ENCODE peak calls at places on chromosomes 13 and 19, in ten cellular contexts. Y is neural progenitor cell, P is PC-9, O is IMR-90, F is lower lobe of right lung, N is A673, Z is GM23248, Q is left ventricle myocardium inferior, S is cardiac muscle cell, T is upper lobe of right lung. C is an unnamed sample.

GRCh38 chr13:108409735-108410134 is 140.2 kb downstream of the TNFSF13B start:
- DNase-seq in Y (no peak), P (no peak), O (no peak), F (no peak), N (no peak), Z (no peak), Q (no peak), S (no peak), T (no peak), C (no peak)

GRCh38 chr13:85194482-85194881 is 604.7 kb downstream of the SLITRK6 start:
- DNase-seq in Y (no peak), P (no peak), O (no peak), F (no peak), N (no peak), Z (no peak), Q (no peak), S (no peak), T (no peak), C (no peak)

GRCh38 chr13:97934590-97934989 is 18.9 kb upstream of the IPO5 start:
- DNase-seq in Y (peak; percentile 28), P (no peak), O (no peak), F (no peak), N (no peak), Z (no peak), Q (no peak), S (peak; percentile 8), T (no peak), C (peak; percentile 77)

GRCh38 chr13:42814868-42815267 is 33.5 kb downstream of the FAM216B start:
- DNase-seq in Y (no peak), P (peak; percentile 71), O (peak; percentile 94), F (no peak), N (peak; percentile 21), Z (peak; percentile 89), Q (no peak), S (no peak), T (no peak), C (no peak)

GRCh38 chr13:71240906-71241305 is 626.1 kb downstream of the DACH1 start:
- DNase-seq in Y (peak; percentile 41), P (no peak), O (no peak), F (no peak), N (peak; percentile 9), Z (no peak), Q (no peak), S (peak; percentile 15), T (no peak), C (peak; percentile 32)

GRCh38 chr13:49953560-49953959 is 17.4 kb upstream of the SPRYD7 start:
- DNase-seq in Y (no peak), P (peak; percentile 70), O (no peak), F (no peak), N (no peak), Z (no peak), Q (no peak), S (no peak), T (no peak), C (no peak)

GRCh38 chr13:80945328-80945727 is 604.4 kb upstream of the SPRY2 start:
- DNase-seq in Y (peak; percentile 91), P (no peak), O (no peak), F (no peak), N (peak; percentile 45), Z (no peak), Q (no peak), S (peak; percentile 53), T (no peak), C (no peak)

GRCh38 chr19:17576758-17577532 is 21.5 kb downstream of the COLGALT1 start:
- DNase-seq in Y (peak; percentile 98), P (peak; percentile 45), O (no peak), F (peak; percentile 74), N (peak; percentile 63), Z (peak; percentile 12), Q (no peak), S (peak; percentile 97), T (peak; percentile 85), C (peak; percentile 52)

GRCh38 chr19:29843180-29844051 is 31.6 kb downstream of the CCNE1 start:
- DNase-seq in Y (peak; percentile 66), P (no peak), O (no peak), F (peak; percentile 52), N (no peak), Z (peak; percentile 40), Q (peak; percentile 36), S (peak; percentile 63), T (peak; percentile 68), C (no peak)

GRCh38 chr13:46552302-46552680 is 679 bp upstream of the LRCH1 start:
- DNase-seq in Y (no peak), P (no peak), O (no peak), F (no peak), N (peak; percentile 37), Z (peak; percentile 15), Q (no peak), S (no peak), T (no peak), C (no peak)

GRCh38 chr19:8460516-8461298 is 15.9 kb downstream of the HNRNPM start:
- DNase-seq in Y (no peak), P (no peak), O (no peak), F (no peak), N (no peak), Z (peak; percentile 61), Q (no peak), S (no peak), T (no peak), C (no peak)
- H3K4me3 ChIP-seq in Y (no peak overlapping the region), P (no peak overlapping the region), O (no peak overlapping the region), F (peak overlapping the region; percentile 7), N (no peak overlapping the region), Z (peak overlapping the region; percentile 61), Q (peak overlapping the region; percentile 22), S (no peak overlapping the region), T (peak overlapping the region; percentile 9), C (no peak overlapping the region)

GRCh38 chr19:44109458-44109857 is 3.7 kb upstream of the ZNF225 start:
- DNase-seq in Y (no peak), P (no peak), O (no peak), F (no peak), N (no peak), Z (no peak), Q (no peak), S (no peak), T (no peak), C (no peak)

GRCh38 chr19:44113138-44113783 is at the start of gene ZNF225:
- DNase-seq in Y (peak; percentile 98), P (peak; percentile 97), O (peak; percentile 99), F (peak; percentile 95), N (peak; percentile 99), Z (peak; percentile 99), Q (peak; percentile 93), S (peak; percentile 99), T (peak; percentile 94), C (peak; percentile 99)

GRCh38 chr19:44111910-44112463 is 1.2 kb upstream of the ZNF225 start:
- DNase-seq in Y (peak; percentile 84), P (no peak), O (peak; percentile 92), F (no peak), N (peak; percentile 91), Z (peak; percentile 90), Q (no peak), S (peak; percentile 85), T (no peak), C (peak; percentile 9)

GRCh38 chr19:44112802-44113137 is 429 bp upstream of the ZNF225 start:
- DNase-seq in Y (no peak), P (no peak), O (no peak), F (no peak), N (no peak), Z (no peak), Q (no peak), S (no peak), T (no peak), C (no peak)

GRCh38 chr19:44107751-44108150 is 5.4 kb upstream of the ZNF225 start:
- DNase-seq in Y (no peak), P (no peak), O (no peak), F (no peak), N (no peak), Z (no peak), Q (no peak), S (no peak), T (no peak), C (no peak)
- H3K9me3 ChIP-seq in Y (peaks cover 36% of the 10 kb centered on the region), P (peaks cover 49% of the 10 kb centered on the region), O (peaks cover 35% of the 10 kb centered on the region), F (peaks cover 87% of the 10 kb centered on the region), N (peaks cover 45% of the 10 kb centered on the region), Z (no peaks in the 10 kb centered on the region), Q (peaks cover 92% of the 10 kb centered on the region), S (no peaks in the 10 kb centered on the region), T (peaks cover 65% of the 10 kb centered on the region), C (peaks cover 3% of the 10 kb centered on the region)

DNA sequence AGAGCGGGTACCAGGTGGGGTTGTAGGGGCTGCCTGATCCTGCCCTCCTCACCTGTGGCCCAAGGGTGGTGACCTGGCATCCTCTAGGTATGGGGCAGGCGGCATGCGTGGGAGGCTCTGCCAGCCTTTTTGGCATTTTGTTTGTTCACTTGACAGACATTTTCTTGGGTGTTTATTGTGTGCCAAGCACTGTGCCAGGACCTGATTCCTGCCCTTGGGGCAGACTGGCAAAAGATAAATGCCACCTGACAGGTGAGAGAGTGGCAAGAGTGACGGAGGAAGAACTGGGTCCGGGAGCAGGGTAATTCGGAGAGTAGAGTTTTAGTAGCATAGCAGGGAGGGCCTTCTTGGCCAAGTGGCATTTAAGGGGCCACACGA is 6.0 kb downstream of the RAB11B start:
- DNase-seq in Y (no peak), P (no peak), O (no peak), F (no peak), N (no peak), Z (no peak), Q (no peak), S (no peak), T (no peak), C (no peak)
- H3K4me1 ChIP-seq in Y (no peaks in the 10 kb centered on the region), P (peaks cover 21% of the 10 kb centered on the region), O (peaks cover 16% of the 10 kb centered on the region), F (peaks cover 68% of the 10 kb centered on the region), N (peaks cover 9% of the 10 kb centered on the region), Z (peaks cover 30% of the 10 kb centered on the region), Q (peaks cover 75% of the 10 kb centered on the region), S (no peaks in the 10 kb centered on the region), T (peaks cover 64% of the 10 kb centered on the region), C (peaks cover 3% of the 10 kb centered on the region)

GRCh38 chr19:43641333-43641732 is 1.7 kb upstream of the CADM4 start:
- DNase-seq in Y (no peak), P (no peak), O (no peak), F (no peak), N (no peak), Z (no peak), Q (no peak), S (no peak), T (no peak), C (no peak)

GRCh38 chr19:43638214-43638990 is 1.2 kb downstream of the CADM4 start:
- DNase-seq in Y (no peak), P (no peak), O (no peak), F (no peak), N (no peak), Z (no peak), Q (no peak), S (no peak), T (no peak), C (no peak)

GRCh38 chr19:43638991-43639494 is 607 bp downstream of the CADM4 start:
- DNase-seq in Y (no peak), P (no peak), O (no peak), F (no peak), N (no peak), Z (no peak), Q (no peak), S (no peak), T (no peak), C (no peak)

GRCh38 chr19:43639507-43640423 is at the start of gene CADM4:
- DNase-seq in Y (peak; percentile 78), P (no peak), O (no peak), F (peak; percentile 72), N (peak; percentile 42), Z (peak; percentile 17), Q (peak; percentile 23), S (peak; percentile 71), T (peak; percentile 75), C (peak; percentile 62)

DNA sequence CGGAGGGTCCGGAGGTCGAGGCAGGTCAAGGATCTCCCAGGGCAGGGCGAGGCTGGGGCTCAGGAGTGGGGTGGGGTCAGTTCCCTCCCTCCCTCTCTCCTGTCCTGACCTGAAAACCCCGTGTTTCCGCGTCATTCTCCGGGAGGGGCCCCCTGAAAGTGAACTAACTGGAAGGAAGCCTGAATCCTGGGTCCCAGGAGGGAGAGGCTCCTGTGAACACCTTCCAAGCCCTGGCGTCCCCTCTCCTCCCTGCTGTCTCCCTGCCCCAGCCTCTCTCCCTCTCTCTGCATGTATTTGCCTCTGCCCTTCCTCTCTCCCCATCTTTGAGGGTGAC is 741 bp upstream of the CADM4 start:
- DNase-seq in Y (no peak), P (no peak), O (no peak), F (no peak), N (no peak), Z (no peak), Q (no peak), S (no peak), T (no peak), C (no peak)
- H3K4me3 ChIP-seq in Y (peak overlapping the region; percentile 53), P (peak overlapping the region; percentile 62), O (peak overlapping the region; percentile 64), F (peak overlapping the region; percentile 54), N (peak overlapping the region; percentile 67), Z (no peak overlapping the region), Q (peak overlapping the region; percentile 69), S (peak overlapping the region; percentile 68), T (peak overlapping the region; percentile 49), C (peak overlapping the region; percentile 41)